ENCODE peak calls at places on chromosomes 11 and 22, in nine cellular contexts. One of them, this sample, is unnamed.

GRCh38 chr22:22884888-22885840 is 2.5 kb upstream of the IGLL5 start:
- DNase-seq in fibroblast of mammary gland: no peak
- DNase-seq in foreskin fibroblast: no peak
- DNase-seq in RWPE1: no peak
- DNase-seq in endothelial cell: no peak
- DNase-seq in cardiac fibroblast: no peak
- DNase-seq in tibial artery: peak; percentile 54
- DNase-seq in uterus: no peak
- DNase-seq in choroid plexus epithelial cell: no peak
- DNase-seq in this sample: no peak

GRCh38 chr22:44972363-44973083 is 37.3 kb downstream of the PHF21B start:
- DNase-seq in endothelial cell: no peak
- DNase-seq in cardiac fibroblast: no peak
- DNase-seq in tibial artery: no peak
- DNase-seq in foreskin fibroblast: no peak
- DNase-seq in choroid plexus epithelial cell: no peak
- DNase-seq in uterus: no peak
- DNase-seq in fibroblast of mammary gland: no peak
- DNase-seq in RWPE1: no peak
- DNase-seq in this sample: no peak

GRCh38 chr11:112778091-112778889 is 182.9 kb upstream of the NCAM1 start:
- DNase-seq in foreskin fibroblast: no peak
- DNase-seq in RWPE1: no peak
- DNase-seq in endothelial cell: no peak
- DNase-seq in cardiac fibroblast: no peak
- DNase-seq in fibroblast of mammary gland: no peak
- DNase-seq in choroid plexus epithelial cell: no peak
- DNase-seq in tibial artery: no peak
- DNase-seq in uterus: no peak
- DNase-seq in this sample: no peak

GRCh38 chr11:117946196-117946841 is 17.1 kb upstream of the TMPRSS13 start:
- DNase-seq in endothelial cell: no peak
- DNase-seq in RWPE1: no peak
- DNase-seq in uterus: no peak
- DNase-seq in tibial artery: no peak
- DNase-seq in foreskin fibroblast: no peak
- DNase-seq in choroid plexus epithelial cell: no peak
- DNase-seq in fibroblast of mammary gland: no peak
- DNase-seq in cardiac fibroblast: no peak
- DNase-seq in this sample: no peak

GRCh38 chr22:41661713-41662112 is 27.0 kb downstream of the SNU13 start:
- DNase-seq in foreskin fibroblast: no peak
- DNase-seq in choroid plexus epithelial cell: no peak
- DNase-seq in endothelial cell: no peak
- DNase-seq in fibroblast of mammary gland: no peak
- DNase-seq in tibial artery: no peak
- DNase-seq in RWPE1: no peak
- DNase-seq in uterus: no peak
- DNase-seq in cardiac fibroblast: no peak
- DNase-seq in this sample: no peak

GRCh38 chr11:33015621-33016551 is at the start of gene DEPDC7:
- DNase-seq in uterus: peak; percentile 85
- DNase-seq in endothelial cell: peak; percentile 80
- DNase-seq in RWPE1: peak; percentile 84
- DNase-seq in foreskin fibroblast: peak; percentile 95
- DNase-seq in fibroblast of mammary gland: peak; percentile 84
- DNase-seq in choroid plexus epithelial cell: peak; percentile 90
- DNase-seq in tibial artery: peak; percentile 88
- DNase-seq in cardiac fibroblast: peak; percentile 91
- DNase-seq in this sample: peak; percentile 89

GRCh38 chr11:9838229-9838628 is 174.4 kb downstream of the SWAP70 start:
- DNase-seq in endothelial cell: no peak
- DNase-seq in cardiac fibroblast: peak; percentile 47
- DNase-seq in foreskin fibroblast: peak; percentile 69
- DNase-seq in choroid plexus epithelial cell: peak; percentile 72
- DNase-seq in RWPE1: peak; percentile 11
- DNase-seq in uterus: no peak
- DNase-seq in fibroblast of mammary gland: peak; percentile 65
- DNase-seq in tibial artery: no peak
- DNase-seq in this sample: no peak

GRCh38 chr22:24417200-24417599 is 10.2 kb upstream of the ADORA2A start:
- DNase-seq in fibroblast of mammary gland: no peak
- DNase-seq in choroid plexus epithelial cell: no peak
- DNase-seq in RWPE1: no peak
- DNase-seq in cardiac fibroblast: no peak
- DNase-seq in endothelial cell: no peak
- DNase-seq in foreskin fibroblast: no peak
- DNase-seq in tibial artery: no peak
- DNase-seq in uterus: no peak
- DNase-seq in this sample: no peak

GRCh38 chr22:27213766-27214581 is 556.6 kb downstream of the MIAT start:
- DNase-seq in fibroblast of mammary gland: peak; percentile 52
- DNase-seq in uterus: peak; percentile 80
- DNase-seq in foreskin fibroblast: no peak
- DNase-seq in cardiac fibroblast: peak; percentile 93
- DNase-seq in choroid plexus epithelial cell: peak; percentile 93
- DNase-seq in RWPE1: no peak
- DNase-seq in endothelial cell: no peak
- DNase-seq in tibial artery: peak; percentile 92
- DNase-seq in this sample: peak; percentile 90

GRCh38 chr22:21022955-21023614 is 8.1 kb downstream of the P2RX6 start:
- DNase-seq in RWPE1: no peak
- DNase-seq in cardiac fibroblast: no peak
- DNase-seq in foreskin fibroblast: no peak
- DNase-seq in uterus: no peak
- DNase-seq in endothelial cell: no peak
- DNase-seq in tibial artery: no peak
- DNase-seq in fibroblast of mammary gland: no peak
- DNase-seq in choroid plexus epithelial cell: no peak
- DNase-seq in this sample: no peak

GRCh38 chr11:130699561-130699960 is 216.7 kb downstream of the SNX19 start:
- DNase-seq in uterus: no peak
- DNase-seq in tibial artery: no peak
- DNase-seq in foreskin fibroblast: no peak
- DNase-seq in RWPE1: no peak
- DNase-seq in fibroblast of mammary gland: no peak
- DNase-seq in cardiac fibroblast: no peak
- DNase-seq in choroid plexus epithelial cell: no peak
- DNase-seq in endothelial cell: no peak
- DNase-seq in this sample: no peak

GRCh38 chr11:130725417-130726233 is 190.7 kb downstream of the SNX19 start:
- DNase-seq in tibial artery: no peak
- DNase-seq in endothelial cell: no peak
- DNase-seq in choroid plexus epithelial cell: peak; percentile 25
- DNase-seq in foreskin fibroblast: peak; percentile 58
- DNase-seq in uterus: no peak
- DNase-seq in RWPE1: peak; percentile 14
- DNase-seq in cardiac fibroblast: no peak
- DNase-seq in fibroblast of mammary gland: peak; percentile 44
- DNase-seq in this sample: no peak

GRCh38 chr22:18997925-18998315 is 61.8 kb upstream of the PRODH start:
- DNase-seq in endothelial cell: no peak
- DNase-seq in uterus: no peak
- DNase-seq in choroid plexus epithelial cell: no peak
- DNase-seq in RWPE1: no peak
- DNase-seq in cardiac fibroblast: no peak
- DNase-seq in fibroblast of mammary gland: no peak
- DNase-seq in tibial artery: no peak
- DNase-seq in foreskin fibroblast: no peak
- DNase-seq in this sample: no peak

GRCh38 chr11:122360875-122361274 is 244.9 kb upstream of the BLID start:
- DNase-seq in fibroblast of mammary gland: no peak
- DNase-seq in tibial artery: no peak
- DNase-seq in uterus: no peak
- DNase-seq in RWPE1: no peak
- DNase-seq in choroid plexus epithelial cell: no peak
- DNase-seq in foreskin fibroblast: no peak
- DNase-seq in endothelial cell: no peak
- DNase-seq in cardiac fibroblast: no peak
- DNase-seq in this sample: no peak
- TF ChIP-seq CTCF in fibroblast of mammary gland: peak; percentile 16
- TF ChIP-seq CTCF in tibial artery: no peak
- TF ChIP-seq CTCF in uterus: no peak
- TF ChIP-seq CTCF in RWPE1: no peak
- TF ChIP-seq CTCF in choroid plexus epithelial cell: no peak
- TF ChIP-seq CTCF in foreskin fibroblast: no peak
- TF ChIP-seq CTCF in endothelial cell: no peak
- TF ChIP-seq CTCF in cardiac fibroblast: no peak
- TF ChIP-seq CTCF in this sample: no peak

DNA sequence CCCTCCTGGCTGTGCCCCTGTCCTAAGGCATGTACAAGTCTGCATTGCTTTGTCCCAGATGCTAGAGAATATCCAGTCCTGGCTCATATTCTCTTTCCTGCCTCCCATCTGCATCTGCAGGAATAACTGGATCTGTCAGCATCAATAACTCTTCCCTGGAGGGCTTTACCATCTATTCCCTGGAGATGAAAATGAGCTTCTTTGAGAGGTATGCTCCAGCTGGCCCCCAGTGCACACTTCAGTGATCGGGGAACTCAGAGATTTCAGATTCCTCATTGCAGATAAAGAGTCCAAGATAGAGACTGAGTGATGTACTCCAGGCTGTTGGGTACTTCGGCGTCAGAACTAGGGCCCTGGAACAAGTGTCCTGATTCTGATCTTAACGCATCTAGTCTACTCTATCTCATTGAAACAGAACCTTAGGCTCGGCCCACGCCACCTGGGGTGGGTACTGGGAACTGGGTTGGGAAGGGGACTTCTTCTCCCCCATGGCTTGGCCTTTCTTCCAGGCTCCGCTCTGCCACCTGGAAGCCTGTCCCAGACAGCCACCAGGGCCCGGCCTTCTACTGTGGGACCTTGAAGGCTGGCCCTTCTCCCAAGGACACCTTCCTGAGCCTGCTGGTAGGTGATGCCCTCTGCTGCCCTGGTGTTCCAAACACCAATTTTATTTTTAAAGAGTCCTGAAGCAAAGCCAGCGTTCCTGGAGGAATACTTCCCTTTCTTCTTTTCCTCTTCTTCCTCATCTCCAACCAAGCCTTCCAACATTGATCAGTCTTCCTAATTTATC is 17.8 kb upstream of the GLB1L2 start:
- DNase-seq in choroid plexus epithelial cell: no peak
- DNase-seq in endothelial cell: no peak
- DNase-seq in uterus: no peak
- DNase-seq in fibroblast of mammary gland: no peak
- DNase-seq in RWPE1: no peak
- DNase-seq in cardiac fibroblast: no peak
- DNase-seq in foreskin fibroblast: no peak
- DNase-seq in tibial artery: no peak
- DNase-seq in this sample: no peak
- TF ChIP-seq CTCF in choroid plexus epithelial cell: no peak
- TF ChIP-seq CTCF in endothelial cell: no peak
- TF ChIP-seq CTCF in uterus: no peak
- TF ChIP-seq CTCF in fibroblast of mammary gland: no peak
- TF ChIP-seq CTCF in RWPE1: no peak
- TF ChIP-seq CTCF in cardiac fibroblast: no peak
- TF ChIP-seq CTCF in foreskin fibroblast: no peak
- TF ChIP-seq CTCF in tibial artery: no peak
- TF ChIP-seq CTCF in this sample: no peak

GRCh38 chr11:36748856-36749255 is 150.8 kb upstream of the RAG2 start:
- DNase-seq in RWPE1: no peak
- DNase-seq in choroid plexus epithelial cell: no peak
- DNase-seq in foreskin fibroblast: peak; percentile 39
- DNase-seq in endothelial cell: no peak
- DNase-seq in cardiac fibroblast: no peak
- DNase-seq in fibroblast of mammary gland: peak; percentile 2
- DNase-seq in tibial artery: no peak
- DNase-seq in uterus: no peak
- DNase-seq in this sample: no peak
- TF ChIP-seq CTCF in RWPE1: no peak
- TF ChIP-seq CTCF in choroid plexus epithelial cell: no peak
- TF ChIP-seq CTCF in foreskin fibroblast: no peak
- TF ChIP-seq CTCF in endothelial cell: no peak
- TF ChIP-seq CTCF in cardiac fibroblast: no peak
- TF ChIP-seq CTCF in fibroblast of mammary gland: no peak
- TF ChIP-seq CTCF in tibial artery: no peak
- TF ChIP-seq CTCF in uterus: no peak
- TF ChIP-seq CTCF in this sample: no peak

GRCh38 chr11:62269654-62270278 is at the start of gene SCGB2A2:
- DNase-seq in fibroblast of mammary gland: no peak
- DNase-seq in tibial artery: no peak
- DNase-seq in choroid plexus epithelial cell: peak; percentile 4
- DNase-seq in endothelial cell: no peak
- DNase-seq in foreskin fibroblast: no peak
- DNase-seq in RWPE1: peak; percentile 16
- DNase-seq in cardiac fibroblast: no peak
- DNase-seq in uterus: no peak
- DNase-seq in this sample: no peak
- TF ChIP-seq CTCF in fibroblast of mammary gland: no peak
- TF ChIP-seq CTCF in tibial artery: no peak
- TF ChIP-seq CTCF in choroid plexus epithelial cell: peak; percentile 38
- TF ChIP-seq CTCF in endothelial cell: no peak
- TF ChIP-seq CTCF in foreskin fibroblast: no peak
- TF ChIP-seq CTCF in RWPE1: no peak
- TF ChIP-seq CTCF in cardiac fibroblast: peak; percentile 46
- TF ChIP-seq CTCF in uterus: no peak
- TF ChIP-seq CTCF in this sample: no peak